ENCODE peak calls at places on chromosomes 11 and 22, in six cellular contexts. G is PC-3, A is HCT116, U is MM.1S, Y is SK-N-SH, O is neural progenitor cell. D is an unnamed sample.

GRCh38 chr11:132115454-132115853 is 745.0 kb downstream of the NTM start:
- DNase-seq in G (peak), A (no peak), U (no peak), Y (no peak), O (no peak), D (peak)

GRCh38 chr11:105840391-105840790 is 181.6 kb downstream of the MSANTD4 start:
- DNase-seq in G (no peak), A (no peak), U (no peak), Y (no peak), O (no peak), D (no peak)

GRCh38 chr11:504053-504993 is 2.7 kb downstream of the RNH1 start:
- DNase-seq in G (no peak), A (no peak), U (no peak), Y (no peak), O (no peak), D (peak)

GRCh38 chr11:117909611-117910382 is 19.4 kb downstream of the TMPRSS13 start:
- DNase-seq in G (no peak), A (no peak), U (no peak), Y (no peak), O (no peak), D (no peak)

GRCh38 chr11:86955674-86956522 is 703 bp upstream of the FZD4 start:
- DNase-seq in G (peak), A (peak), U (peak), Y (peak), O (peak), D (peak)

GRCh38 chr22:23181763-23182288 is 1.5 kb downstream of the BCR start:
- DNase-seq in G (no peak), A (no peak), U (peak), Y (no peak), O (no peak), D (no peak)

GRCh38 chr11:135006800-135007199 is 594.8 kb upstream of the B3GAT1 start:
- DNase-seq in G (no peak), A (no peak), U (no peak), Y (peak), O (peak), D (no peak)

GRCh38 chr22:24948356-24949202 is 2.1 kb upstream of the LHFPL7 start:
- DNase-seq in G (no peak), A (no peak), U (no peak), Y (no peak), O (no peak), D (peak)

GRCh38 chr11:129384415-129384814 is 8.8 kb downstream of the BARX2 start:
- DNase-seq in G (no peak), A (no peak), U (no peak), Y (no peak), O (no peak), D (no peak)

GRCh38 chr22:25066861-25067435 is 114.4 kb downstream of the KIAA1671 start:
- DNase-seq in G (no peak), A (no peak), U (no peak), Y (no peak), O (no peak), D (no peak)

GRCh38 chr11:102251423-102251822 is 65.9 kb upstream of the BIRC3 start:
- DNase-seq in G (no peak), A (no peak), U (no peak), Y (no peak), O (no peak), D (no peak)

GRCh38 chr22:17781319-17782031 is 7.2 kb upstream of the BID start:
- DNase-seq in G (peak), A (no peak), U (peak), Y (peak), O (no peak), D (peak)

GRCh38 chr22:36884314-36885158 is 23.7 kb downstream of the NCF4 start:
- DNase-seq in G (no peak), A (no peak), U (no peak), Y (no peak), O (no peak), D (peak)

GRCh38 chr22:49499433-49500075 is 328.1 kb downstream of the BRD1 start:
- DNase-seq in G (no peak), A (no peak), U (no peak), Y (no peak), O (no peak), D (no peak)

GRCh38 chr22:34902335-34902734 is 163.6 kb upstream of the ISX start:
- DNase-seq in G (no peak), A (no peak), U (no peak), Y (no peak), O (no peak), D (no peak)

GRCh38 chr11:107957109-107957588 is 28.9 kb downstream of the RAB39A start:
- DNase-seq in G (no peak), A (no peak), U (peak), Y (peak), O (no peak), D (peak)

GRCh38 chr22:37996079-37996478 is 11.7 kb upstream of the SOX10 start:
- DNase-seq in G (no peak), A (no peak), U (no peak), Y (peak), O (no peak), D (no peak)

GRCh38 chr11:20118209-20118608 is 42.1 kb downstream of the DBX1 start:
- DNase-seq in G (no peak), A (no peak), U (no peak), Y (no peak), O (no peak), D (no peak)

GRCh38 chr22:42169055-42169469 is 38.5 kb upstream of the CYP2D6 start:
- DNase-seq in G (peak), A (peak), U (peak), Y (peak), O (peak), D (peak)

GRCh38 chr22:24542641-24543040 is 12.3 kb downstream of the GUCD1 start:
- DNase-seq in G (no peak), A (no peak), U (no peak), Y (no peak), O (no peak), D (no peak)

GRCh38 chr22:40401532-40401931 is 31.1 kb downstream of the SGSM3 start:
- DNase-seq in G (no peak), A (no peak), U (no peak), Y (no peak), O (no peak), D (no peak)

GRCh38 chr11:76152086-76152658 is 54.1 kb downstream of the WNT11 start:
- DNase-seq in G (peak), A (peak), U (peak), Y (no peak), O (peak), D (peak)

GRCh38 chr22:44860311-44860710 is 107.9 kb downstream of the ARHGAP8 start:
- DNase-seq in G (no peak), A (no peak), U (no peak), Y (no peak), O (no peak), D (no peak)

GRCh38 chr11:113817162-113817561 is 37.6 kb downstream of the CLDN25 start:
- DNase-seq in G (no peak), A (no peak), U (no peak), Y (no peak), O (no peak), D (peak)

GRCh38 chr22:17835256-17835655 is 61.0 kb upstream of the BID start:
- DNase-seq in G (no peak), A (no peak), U (no peak), Y (no peak), O (no peak), D (no peak)

GRCh38 chr11:47285969-47286770 is 16.2 kb downstream of the MADD start:
- DNase-seq in G (no peak), A (no peak), U (no peak), Y (no peak), O (no peak), D (no peak)

GRCh38 chr11:120057028-120057330 is 80.9 kb downstream of the TRIM29 start:
- DNase-seq in G (no peak), A (no peak), U (no peak), Y (no peak), O (no peak), D (no peak)

GRCh38 chr11:34466802-34467488 is 28.2 kb downstream of the CAT start:
- DNase-seq in G (no peak), A (no peak), U (no peak), Y (no peak), O (no peak), D (peak)

GRCh38 chr11:120752668-120753067 is 241.1 kb downstream of the GRIK4 start:
- DNase-seq in G (no peak), A (no peak), U (no peak), Y (no peak), O (no peak), D (no peak)

GRCh38 chr11:120326845-120327281 is 1.8 kb downstream of the TLCD5 start:
- DNase-seq in G (peak), A (no peak), U (peak), Y (no peak), O (no peak), D (no peak)

GRCh38 chr11:8068605-8069221 is 12.3 kb upstream of the TUB start:
- DNase-seq in G (peak), A (no peak), U (no peak), Y (peak), O (no peak), D (peak)
- TF ChIP-seq EZH2phosphoT487 in G (no peak), A (no peak), U (no peak), Y (no peak), O (no peak), D (no peak)

DNA sequence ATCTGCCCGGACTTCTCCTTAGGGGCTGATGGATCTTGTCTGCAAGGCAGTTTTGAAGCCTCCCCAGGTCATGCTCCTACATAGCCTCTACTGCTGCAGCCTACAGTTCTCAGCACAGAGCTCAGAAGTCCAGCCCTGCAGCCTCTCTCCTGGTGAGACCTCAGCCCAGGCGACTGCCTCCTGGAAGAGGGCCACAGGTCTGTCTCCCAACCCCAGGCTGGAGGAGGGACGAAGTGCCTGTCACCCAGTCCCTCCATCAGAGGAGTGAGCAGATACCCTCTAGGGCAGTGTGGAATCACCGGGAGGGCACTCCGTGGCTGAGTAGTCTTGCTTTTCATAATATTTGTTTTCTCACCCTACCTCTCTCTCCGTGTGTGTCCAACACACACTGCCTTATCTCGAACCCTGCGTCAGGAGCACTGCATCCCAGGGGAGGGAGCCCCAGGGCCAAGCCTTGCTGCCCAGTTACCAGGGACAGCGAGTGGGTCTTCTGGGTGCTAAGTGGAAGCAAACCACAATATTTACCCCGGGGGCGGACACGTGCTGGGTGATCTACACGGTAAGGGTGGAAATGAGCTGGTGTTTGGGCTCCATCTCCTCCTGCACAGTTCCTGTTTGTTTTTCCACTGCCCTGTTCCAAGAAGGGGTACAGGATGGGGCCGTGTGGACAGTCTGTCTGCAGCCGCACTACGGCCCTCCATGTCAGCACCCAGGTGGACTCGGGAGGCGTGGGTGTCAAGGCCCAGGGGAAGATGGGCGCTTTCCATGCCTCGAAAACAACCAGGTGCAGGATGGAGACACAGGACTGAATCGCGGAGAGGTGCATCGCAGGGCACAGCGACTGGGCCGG is 133.8 kb upstream of the HSD17B12 start:
- DNase-seq in G (no peak), A (no peak), U (no peak), Y (no peak), O (no peak), D (no peak)
- H3K9ac ChIP-seq in G (no peak), A (no peak), U (no peak), Y (no peak), O (no peak), D (no peak)

GRCh38 chr22:28268176-28268575 is 349.1 kb upstream of the PITPNB start:
- DNase-seq in G (peak), A (no peak), U (no peak), Y (no peak), O (no peak), D (peak)
- TF ChIP-seq EZH2phosphoT487 in G (no peak), A (no peak), U (no peak), Y (no peak), O (no peak), D (no peak)

GRCh38 chr11:32774081-32774480 is 20.4 kb downstream of the CCDC73 start:
- DNase-seq in G (no peak), A (no peak), U (no peak), Y (no peak), O (no peak), D (no peak)
- H3K9ac ChIP-seq in G (no peak), A (no peak), U (no peak), Y (no peak), O (no peak), D (no peak)

DNA sequence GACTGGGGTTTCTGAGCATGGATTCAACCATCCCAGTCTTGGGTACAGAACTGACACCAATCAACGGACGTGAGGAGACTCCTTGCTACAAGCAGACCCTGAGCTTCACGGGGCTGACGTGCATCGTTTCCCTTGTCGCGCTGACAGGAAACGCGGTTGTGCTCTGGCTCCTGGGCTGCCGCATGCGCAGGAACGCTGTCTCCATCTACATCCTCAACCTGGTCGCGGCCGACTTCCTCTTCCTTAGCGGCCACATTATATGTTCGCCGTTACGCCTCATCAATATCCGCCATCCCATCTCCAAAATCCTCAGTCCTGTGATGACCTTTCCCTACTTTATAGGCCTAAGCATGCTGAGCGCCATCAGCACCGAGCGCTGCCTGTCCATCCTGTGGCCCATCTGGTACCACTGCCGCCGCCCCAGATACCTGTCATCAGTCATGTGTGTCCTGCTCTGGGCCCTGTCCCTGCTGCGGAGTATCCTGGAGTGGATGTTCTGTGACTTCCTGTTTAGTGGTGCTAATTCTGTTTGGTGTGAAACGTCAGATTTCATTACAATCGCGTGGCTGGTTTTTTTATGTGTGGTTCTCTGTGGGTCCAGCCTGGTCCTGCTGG is 4.9 kb downstream of the MRGPRX3 start:
- DNase-seq in G (no peak), A (no peak), U (no peak), Y (no peak), O (no peak), D (no peak)
- TF ChIP-seq EZH2phosphoT487 in G (no peak), A (no peak), U (no peak), Y (no peak), O (no peak), D (no peak)

GRCh38 chr11:57499413-57499982 is 16.0 kb downstream of the SLC43A1 start:
- DNase-seq in G (peak), A (peak), U (peak), Y (peak), O (peak), D (peak)
- H3K9ac ChIP-seq in G (no peak), A (peak), U (peak), Y (no peak), O (no peak), D (peak)

DNA sequence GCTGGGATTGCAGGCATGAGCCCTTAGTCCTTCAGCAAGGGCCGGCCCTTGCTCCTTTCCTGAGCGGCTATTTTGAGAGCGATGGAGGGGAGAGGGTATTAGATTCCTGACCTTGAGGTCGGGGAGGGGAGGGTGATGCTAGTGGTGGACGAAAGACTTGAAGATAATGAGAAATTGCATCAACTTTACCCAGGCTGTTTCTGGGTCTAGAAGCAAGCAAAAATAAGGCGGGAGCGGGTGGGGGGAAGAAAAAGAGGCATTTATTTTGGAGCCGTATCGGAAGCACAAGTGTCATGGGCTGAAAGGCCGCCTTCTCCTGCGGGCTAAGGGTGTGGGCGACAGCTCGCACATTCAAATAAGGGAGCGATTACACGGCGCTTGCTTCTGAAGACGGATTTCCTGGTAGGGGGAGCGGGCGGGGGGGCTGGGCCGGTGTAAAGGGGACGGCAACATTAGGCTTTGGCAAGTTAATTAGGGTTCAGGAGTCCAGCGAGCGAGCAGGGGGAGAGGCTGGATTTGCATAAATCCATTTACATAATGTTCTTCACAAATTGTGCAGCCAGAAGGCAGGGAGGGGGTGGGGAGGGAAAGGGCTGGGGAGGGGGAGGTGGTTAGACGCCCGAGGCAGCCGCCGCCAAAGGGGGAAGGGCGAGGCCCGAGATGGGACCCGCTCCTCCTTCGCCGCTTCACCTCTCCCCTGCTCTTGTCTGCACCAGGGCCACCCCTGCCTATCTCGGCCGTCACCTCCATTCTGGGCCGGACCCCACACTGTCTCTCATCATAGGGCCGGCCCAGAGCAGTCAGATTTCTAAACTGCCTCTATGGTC is 245.9 kb downstream of the MIAT start:
- DNase-seq in G (no peak), A (no peak), U (no peak), Y (no peak), O (peak), D (no peak)
- TF ChIP-seq EZH2phosphoT487 in G (no peak), A (no peak), U (no peak), Y (no peak), O (no peak), D (no peak)

GRCh38 chr22:30752771-30753170 is 58.1 kb downstream of the OSBP2 start:
- DNase-seq in G (no peak), A (no peak), U (no peak), Y (no peak), O (no peak), D (no peak)

GRCh38 chr22:30754971-30755759 is 60.5 kb downstream of the OSBP2 start:
- DNase-seq in G (peak), A (peak), U (peak), Y (peak), O (peak), D (peak)

GRCh38 chr22:30753701-30754100 is 59.0 kb downstream of the OSBP2 start:
- DNase-seq in G (no peak), A (no peak), U (no peak), Y (no peak), O (no peak), D (no peak)

GRCh38 chr22:30755760-30756124 is 61.1 kb downstream of the OSBP2 start:
- DNase-seq in G (no peak), A (no peak), U (no peak), Y (peak), O (no peak), D (no peak)

DNA sequence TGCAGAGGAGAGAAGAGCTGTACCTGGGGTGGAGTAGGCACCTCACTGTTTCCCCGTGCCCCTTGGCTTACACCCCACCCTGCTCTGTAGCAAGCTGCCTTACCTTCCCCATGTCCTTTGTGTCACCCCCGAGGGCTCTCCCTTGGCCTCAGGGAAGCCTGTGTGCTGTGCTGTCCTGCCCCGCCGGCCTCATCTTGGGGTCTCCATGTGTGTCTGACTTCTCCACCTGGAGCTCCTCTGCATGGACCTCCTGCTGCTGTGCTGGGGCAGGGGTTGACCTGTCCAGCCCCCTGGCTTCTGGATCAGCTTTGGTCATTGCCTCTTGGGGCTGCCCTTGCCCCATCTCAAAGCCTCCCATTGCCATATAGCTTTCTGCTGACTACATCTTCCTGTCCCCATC is 59.8 kb downstream of the OSBP2 start:
- DNase-seq in G (no peak), A (no peak), U (no peak), Y (no peak), O (no peak), D (no peak)
- H3K9ac ChIP-seq in G (no peak), A (no peak), U (no peak), Y (no peak), O (no peak), D (no peak)

GRCh38 chr11:67483901-67484665 is 1.3 kb downstream of the AIP start:
- DNase-seq in G (no peak), A (no peak), U (no peak), Y (no peak), O (no peak), D (no peak)
- TF ChIP-seq EZH2phosphoT487 in G (no peak), A (no peak), U (no peak), Y (no peak), O (no peak), D (no peak)

DNA sequence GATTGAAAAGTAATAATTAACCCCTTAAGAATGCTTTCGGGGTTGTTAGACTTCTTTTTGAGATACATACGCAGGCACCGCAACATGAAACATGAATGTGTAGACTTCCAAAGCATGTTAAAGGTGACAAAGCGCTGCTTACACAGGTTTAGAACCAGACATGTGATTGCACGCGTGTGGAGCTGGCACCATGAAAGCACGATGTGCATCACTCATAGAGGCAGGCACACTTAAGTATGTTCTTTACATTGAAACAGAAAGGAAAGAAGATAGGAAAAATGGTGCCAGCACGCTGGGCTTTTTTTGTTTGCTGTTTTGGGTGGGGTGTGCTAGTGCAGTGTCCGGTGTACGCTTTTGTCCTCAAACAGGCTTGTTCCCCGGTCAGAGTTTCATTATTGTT is 83.6 kb upstream of the PPARA start:
- DNase-seq in G (peak), A (no peak), U (no peak), Y (no peak), O (no peak), D (peak)
- H3K9ac ChIP-seq in G (peak), A (peak), U (no peak), Y (peak), O (no peak), D (peak)